ENCODE peak calls at places on chromosomes 5 and 9, in four cellular contexts. X, C, F and Y are unnamed samples.

GRCh38 chr9:117487555-117488175 is 72.8 kb upstream of the ASTN2 start:
- DNase-seq in C (peak; percentile 25), F (peak; percentile 35), X (no peak), Y (peak; percentile 19)

GRCh38 chr5:107401470-107402085 is 269.2 kb downstream of the EFNA5 start:
- DNase-seq in X (no peak), C (no peak), F (no peak), Y (no peak)

GRCh38 chr5:172399336-172399735 is 55.0 kb downstream of the SH3PXD2B start:
- DNase-seq in X (no peak), F (no peak), C (no peak), Y (no peak)

GRCh38 chr9:93326056-93326455 is 125.4 kb upstream of the FAM120A start:
- DNase-seq in F (no peak), C (no peak), X (no peak), Y (no peak)

GRCh38 chr5:179694561-179694960 is 4.2 kb upstream of the CANX start:
- DNase-seq in F (no peak), C (no peak), X (no peak), Y (no peak)

GRCh38 chr9:137445275-137445807 is 4.2 kb upstream of the ENTPD8 start:
- DNase-seq in X (no peak), C (peak; percentile 80), F (peak; percentile 74), Y (peak; percentile 66)

GRCh38 chr5:11903614-11904269 is 504 bp downstream of the CTNND2 start:
- DNase-seq in C (no peak), F (no peak), X (no peak), Y (no peak)

GRCh38 chr5:31066655-31067328 is 126.7 kb upstream of the CDH6 start:
- DNase-seq in C (peak; percentile 95), F (peak; percentile 49), X (no peak), Y (no peak)

GRCh38 chr5:9543266-9543925 is 2.5 kb downstream of the SEMA5A start:
- DNase-seq in X (no peak), F (no peak), C (peak; percentile 37), Y (no peak)

GRCh38 chr9:111516061-111516465 is 8.9 kb upstream of the ZNF483 start:
- DNase-seq in C (peak; percentile 16), X (no peak), F (peak; percentile 12), Y (peak; percentile 25)

DNA sequence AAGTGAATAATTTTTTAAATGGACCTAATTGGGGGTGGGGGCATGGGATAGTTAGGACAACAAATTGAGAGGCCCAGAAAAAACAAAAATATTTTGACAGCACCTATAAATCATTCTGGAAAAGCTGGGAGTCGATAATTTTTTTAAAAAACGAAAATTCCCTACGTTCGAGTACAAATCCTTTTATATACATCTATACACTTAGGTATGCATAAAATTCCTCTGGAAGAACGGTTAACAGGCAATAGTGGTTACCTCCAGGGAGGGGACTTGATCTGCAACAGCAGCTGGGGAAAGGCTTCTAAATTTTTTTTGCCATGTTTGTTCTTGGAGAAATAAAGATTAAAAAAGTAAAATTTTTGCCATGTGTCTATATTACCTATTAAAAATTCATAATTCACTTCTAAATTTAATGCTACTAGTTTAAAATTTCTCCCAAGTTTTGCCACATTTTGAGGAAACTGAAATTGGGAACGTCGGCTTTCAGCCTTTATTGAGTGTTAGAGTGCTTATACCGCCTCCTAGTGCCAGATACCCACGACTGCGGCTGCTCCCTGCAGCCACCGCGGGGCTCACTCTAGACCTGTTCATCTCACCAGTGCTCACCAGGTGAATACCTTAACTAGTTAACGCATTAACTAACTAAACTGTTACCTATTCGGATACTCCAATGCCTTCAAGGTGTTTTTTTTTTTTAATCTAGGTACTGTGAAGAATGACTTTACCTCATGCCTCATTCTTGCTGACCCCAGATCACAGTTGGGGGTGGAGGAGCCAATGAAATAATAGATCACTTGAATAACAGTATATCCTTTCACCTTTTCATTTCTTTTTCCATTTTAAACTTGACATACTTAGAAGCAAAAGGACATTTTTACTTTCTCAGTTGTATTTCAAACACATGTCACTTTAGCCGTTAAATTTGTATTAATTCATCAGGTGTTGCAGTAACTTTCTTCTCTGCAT is 1.8 kb upstream of the BHMT start:
- DNase-seq in C (no peak), F (no peak), X (no peak), Y (no peak)
- TF ChIP-seq CTCF in C (peak; percentile 16), F (peak; percentile 65), X (no peak), Y (peak; percentile 56)

GRCh38 chr5:109161914-109162683 is 247.7 kb downstream of the PJA2 start:
- DNase-seq in X (no peak), C (peak; percentile 56), F (no peak), Y (no peak)
- H3K4me3 ChIP-seq in X (no peak overlapping the region), C (no peak overlapping the region), F (no peak overlapping the region), Y (no peak overlapping the region)

GRCh38 chr5:175444905-175445456 is 999 bp upstream of the DRD1 start:
- DNase-seq in C (no peak), F (no peak), X (no peak), Y (no peak)
- TF ChIP-seq CTCF in C (no peak), F (no peak), X (no peak), Y (no peak)

GRCh38 chr5:141874262-141874964 is 3.8 kb downstream of the PCDH1 start:
- DNase-seq in X (no peak), C (no peak), F (no peak), Y (no peak)
- H3K4me3 ChIP-seq in X (no peak overlapping the region), C (no peak overlapping the region), F (no peak overlapping the region), Y (no peak overlapping the region)

DNA sequence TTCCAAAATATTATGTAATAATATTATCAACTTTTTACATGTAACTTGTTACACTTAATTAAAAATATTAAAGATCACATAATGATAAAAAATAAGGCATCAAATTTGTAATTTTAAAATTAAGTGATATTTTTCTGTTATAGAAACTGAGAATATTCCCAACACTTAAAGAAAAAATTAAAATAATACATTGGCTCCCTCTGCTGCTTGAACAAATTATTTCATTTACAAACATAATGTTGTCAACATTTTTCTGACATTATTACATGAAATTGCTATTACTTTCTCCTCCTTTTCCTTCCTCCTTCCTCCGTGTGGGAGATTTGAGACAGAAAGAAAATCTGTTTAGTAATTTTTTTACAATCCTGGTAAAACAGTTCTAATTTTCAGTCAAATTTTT is 42.3 kb downstream of the RNF180 start:
- DNase-seq in F (no peak), X (no peak), C (peak; percentile 52), Y (no peak)
- TF ChIP-seq CTCF in F (no peak), X (peak; percentile 50), C (no peak), Y (no peak)